ENCODE peak calls at places on chromosome 19, in nine cellular contexts. I is body of pancreas, B is tibial artery, G is cardiac muscle cell, K is left lung, O is AG10803, V is epithelial cell of proximal tubule, W is HCT116, F is fibroblast of lung. M is an unnamed sample.

GRCh38 chr19:17685451-17686026 is 2.6 kb downstream of the UNC13A start:
- DNase-seq in I (no peak), B (no peak), G (no peak), K (no peak), O (no peak), V (no peak), W (no peak), F (no peak), M (no peak)

GRCh38 chr19:54209748-54210494 is 9.3 kb downstream of the RPS9 start:
- DNase-seq in I (peak; percentile 98), B (peak; percentile 91), G (peak; percentile 52), K (peak; percentile 82), O (peak; percentile 93), V (peak; percentile 90), W (peak; percentile 40), F (peak; percentile 99), M (no peak)

GRCh38 chr19:40716031-40716654 is 543 bp downstream of the COQ8B start:
- DNase-seq in I (peak; percentile 48), B (peak; percentile 77), G (no peak), K (no peak), O (no peak), V (peak; percentile 91), W (peak; percentile 72), F (no peak), M (no peak)

GRCh38 chr19:44476559-44477408 is 23.5 kb downstream of the ZNF180 start:
- DNase-seq in I (no peak), B (no peak), G (peak; percentile 6), K (no peak), O (peak; percentile 6), V (no peak), W (no peak), F (peak; percentile 42), M (no peak)

GRCh38 chr19:20367811-20368294 is 197.7 kb downstream of the ZNF737 start:
- DNase-seq in I (peak; percentile 85), B (no peak), G (peak; percentile 52), K (no peak), O (no peak), V (no peak), W (no peak), F (no peak), M (no peak)

GRCh38 chr19:10270180-10270615 is 722 bp upstream of the ICAM1 start:
- DNase-seq in I (peak; percentile 47), B (peak; percentile 79), G (no peak), K (peak; percentile 98), O (no peak), V (no peak), W (no peak), F (no peak), M (no peak)

GRCh38 chr19:13974073-13974472 is 21.8 kb downstream of the DCAF15 start:
- DNase-seq in I (no peak), B (no peak), G (peak; percentile 78), K (no peak), O (no peak), V (no peak), W (peak; percentile 65), F (no peak), M (no peak)

GRCh38 chr19:2351591-2351990 is 8.5 kb upstream of the TMPRSS9 start:
- DNase-seq in I (no peak), B (no peak), G (no peak), K (no peak), O (no peak), V (no peak), W (no peak), F (no peak), M (no peak)

GRCh38 chr19:18665771-18666202 is 17.7 kb upstream of the CRTC1 start:
- DNase-seq in I (no peak), B (peak; percentile 95), G (no peak), K (no peak), O (no peak), V (no peak), W (no peak), F (no peak), M (no peak)

GRCh38 chr19:7199613-7200533 is 94.3 kb downstream of the INSR start:
- DNase-seq in I (peak; percentile 69), B (no peak), G (no peak), K (no peak), O (no peak), V (peak; percentile 38), W (peak; percentile 50), F (no peak), M (no peak)

GRCh38 chr19:7196721-7197168 is 97.5 kb downstream of the INSR start:
- DNase-seq in I (peak; percentile 51), B (peak; percentile 81), G (no peak), K (no peak), O (peak; percentile 71), V (no peak), W (no peak), F (peak; percentile 59), M (no peak)

GRCh38 chr19:7197169-7197759 is 97.0 kb downstream of the INSR start:
- DNase-seq in I (peak; percentile 90), B (peak; percentile 99), G (peak; percentile 89), K (peak; percentile 94), O (peak; percentile 98), V (peak; percentile 82), W (peak; percentile 86), F (peak; percentile 95), M (peak; percentile 72)

GRCh38 chr19:7200739-7201138 is 93.5 kb downstream of the INSR start:
- DNase-seq in I (peak; percentile 29), B (no peak), G (no peak), K (no peak), O (no peak), V (no peak), W (no peak), F (no peak), M (no peak)

GRCh38 chr19:7197760-7198696 is 96.2 kb downstream of the INSR start:
- DNase-seq in I (peak; percentile 95), B (peak; percentile 97), G (peak; percentile 97), K (peak; percentile 97), O (peak; percentile 96), V (peak; percentile 72), W (peak; percentile 84), F (peak; percentile 94), M (peak; percentile 76)
- TF ChIP-seq CTCF in I (no peak), B (peak; percentile 24), G (peak; percentile 7), K (peak; percentile 26), O (peak; percentile 24), V (no peak), W (peak; percentile 17), F (peak; percentile 7), M (peak; percentile 47)

DNA sequence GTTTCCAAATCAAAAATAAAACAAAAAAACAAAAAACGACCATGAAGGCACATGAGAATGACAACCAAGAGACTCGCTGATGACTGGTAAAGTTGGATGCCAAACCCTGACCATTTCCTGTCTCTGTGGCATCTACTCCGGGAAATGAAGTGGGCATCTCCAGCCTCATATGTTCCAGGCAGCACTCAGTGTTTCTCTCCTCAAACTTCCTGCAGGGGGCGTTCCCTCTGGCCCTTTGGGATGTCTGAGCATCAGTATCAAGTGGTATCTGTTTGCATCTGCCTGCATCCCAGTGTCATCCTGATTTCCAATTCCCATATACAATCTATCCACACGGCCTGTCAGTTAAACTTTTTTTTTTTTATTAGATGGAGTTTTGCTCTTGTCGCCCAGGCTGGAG is 9.8 kb upstream of the SIGLEC12 start:
- DNase-seq in I (no peak), B (no peak), G (no peak), K (no peak), O (no peak), V (no peak), W (peak; percentile 7), F (no peak), M (no peak)
- TF ChIP-seq CTCF in I (no peak), B (no peak), G (peak; percentile 44), K (no peak), O (peak; percentile 25), V (peak; percentile 13), W (peak; percentile 58), F (peak; percentile 15), M (peak; percentile 44)

DNA sequence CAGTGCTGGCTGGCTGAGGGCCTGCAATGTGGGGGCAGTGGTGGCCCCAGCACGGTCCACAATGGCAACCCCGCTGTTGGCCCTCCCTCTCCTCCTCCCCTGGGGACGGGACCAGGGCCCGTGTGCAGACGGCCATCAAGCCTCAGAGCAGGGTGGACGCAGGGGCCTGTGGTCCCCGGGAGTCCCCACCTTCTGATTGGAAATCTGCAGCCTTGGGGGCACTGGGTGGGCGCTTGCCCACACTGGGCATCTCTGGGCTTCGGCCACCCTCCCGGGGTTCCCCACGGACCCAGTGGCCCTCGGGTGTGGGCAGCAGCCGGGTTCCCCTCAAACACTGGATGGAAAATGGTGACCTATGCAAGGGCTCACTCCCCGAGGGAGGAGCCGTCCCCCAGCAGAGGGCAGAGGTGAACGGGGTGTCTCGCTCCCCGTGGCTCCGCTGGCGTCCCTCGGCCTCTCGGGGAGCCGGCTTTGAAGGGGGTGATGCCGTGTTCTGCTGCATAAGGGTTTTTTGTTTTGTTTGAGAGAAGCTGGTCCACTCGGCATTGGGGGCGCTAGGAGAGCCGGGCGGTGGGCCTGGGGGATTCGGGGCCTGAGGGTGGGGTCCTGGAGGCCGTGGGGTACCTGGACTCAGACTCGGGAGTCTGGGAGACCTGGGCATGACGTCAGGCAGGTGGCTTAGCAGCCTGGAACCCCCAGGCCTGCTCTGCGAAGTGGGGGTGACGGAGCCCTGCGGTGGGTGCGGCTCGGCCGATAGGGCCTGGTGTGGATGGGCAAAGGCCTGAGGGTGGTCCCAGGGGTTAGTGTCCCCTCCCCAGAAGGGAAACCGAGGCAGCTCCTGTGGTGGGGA is 3.9 kb downstream of the EFNA2 start:
- DNase-seq in I (no peak), B (no peak), G (no peak), K (no peak), O (no peak), V (no peak), W (no peak), F (no peak), M (no peak)
- TF ChIP-seq CTCF in I (no peak), B (no peak), G (no peak), K (no peak), O (no peak), V (no peak), W (no peak), F (no peak), M (no peak)

DNA sequence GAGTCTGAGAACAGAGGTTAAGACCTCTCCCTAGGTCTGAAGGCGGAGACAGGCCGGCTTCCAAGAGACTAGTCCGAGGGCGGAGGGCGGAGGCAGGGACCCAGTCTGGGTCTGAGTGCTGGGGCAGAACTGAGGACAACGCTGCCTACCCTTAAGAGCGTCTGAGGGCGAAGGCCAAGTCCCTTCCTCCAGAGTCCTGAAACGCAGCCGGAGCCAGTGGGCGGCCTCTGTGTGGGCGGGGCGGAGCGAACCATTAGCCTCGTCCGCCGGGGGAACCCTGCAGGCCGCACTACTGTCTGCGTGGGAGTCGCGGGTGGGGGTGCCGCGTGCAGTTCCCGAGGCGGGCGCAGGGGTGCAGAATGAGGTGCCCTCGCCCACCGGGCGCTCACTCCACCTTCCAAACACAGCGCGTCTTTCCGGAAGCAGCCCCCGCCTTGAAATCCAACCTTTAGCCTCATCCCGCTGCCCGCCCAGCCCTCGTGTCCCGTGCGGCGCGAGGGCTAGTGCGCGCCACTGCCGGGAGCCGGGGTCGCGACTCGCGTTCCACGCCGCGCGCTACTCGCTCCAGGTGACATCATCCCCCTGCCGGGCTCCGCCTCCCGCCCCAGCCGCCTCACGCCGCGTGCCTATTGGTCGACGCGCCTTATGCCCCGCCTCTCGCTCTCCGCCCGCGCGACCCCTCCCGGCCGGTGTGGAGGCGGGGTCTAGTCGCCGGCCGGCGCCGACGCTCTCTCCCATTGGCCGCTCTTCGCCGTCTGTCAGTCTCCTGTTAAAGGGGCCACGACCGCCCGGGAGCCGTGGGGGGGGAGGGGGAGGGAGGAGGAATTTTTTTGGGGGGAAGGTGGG is at the start of gene C19orf73:
- DNase-seq in I (peak; percentile 96), B (peak; percentile 97), G (peak; percentile 97), K (peak; percentile 96), O (peak; percentile 91), V (no peak), W (peak; percentile 84), F (peak; percentile 91), M (peak; percentile 88)
- TF ChIP-seq CTCF in I (no peak), B (no peak), G (no peak), K (peak; percentile 42), O (no peak), V (no peak), W (no peak), F (no peak), M (no peak)

GRCh38 chr19:51777570-51778460 is 16.8 kb downstream of the FPR2 start:
- DNase-seq in I (peak; percentile 66), B (peak; percentile 71), G (peak; percentile 87), K (no peak), O (peak; percentile 89), V (peak; percentile 41), W (peak; percentile 83), F (peak; percentile 90), M (peak; percentile 44)
- TF ChIP-seq CTCF in I (peak; percentile 26), B (peak; percentile 67), G (peak; percentile 64), K (peak; percentile 81), O (peak; percentile 79), V (peak; percentile 75), W (peak; percentile 71), F (peak; percentile 75), M (peak; percentile 83)